ENCODE peak calls at places on chromosomes 13 and 19, in four cellular contexts. O is breast epithelium, V is HCT116, L is foreskin fibroblast. B is an unnamed sample.

GRCh38 chr19:1253514-1254080 is 5.2 kb downstream of the MIDN start:
- DNase-seq in O (no peak), V (no peak), L (no peak), B (no peak)

GRCh38 chr19:33904681-33905080 is 108.0 kb downstream of the KCTD15 start:
- DNase-seq in L (no peak), O (peak), V (no peak), B (no peak)

GRCh38 chr19:47111081-47111589 is 2.4 kb downstream of the ZC3H4 start:
- DNase-seq in O (no peak), V (no peak), L (no peak), B (no peak)

GRCh38 chr19:50409347-50409746 is 9.4 kb upstream of the SPIB start:
- DNase-seq in V (no peak), L (no peak), O (no peak), B (no peak)

GRCh38 chr19:32581704-32582164 is 744 bp downstream of the PDCD5 start:
- DNase-seq in L (peak), O (no peak), V (no peak), B (no peak)

GRCh38 chr13:73421310-73421912 is 362.6 kb downstream of the KLF5 start:
- DNase-seq in O (no peak), V (peak), L (no peak), B (no peak)

GRCh38 chr19:29380581-29380980 is 145.2 kb upstream of the VSTM2B start:
- DNase-seq in L (no peak), V (no peak), O (no peak), B (no peak)

GRCh38 chr19:49771674-49772139 is 4.9 kb downstream of the AP2A1 start:
- DNase-seq in O (no peak), L (no peak), V (no peak), B (no peak)

GRCh38 chr13:37382156-37382555 is 216.4 kb downstream of the POSTN start:
- DNase-seq in O (no peak), L (no peak), V (no peak), B (no peak)

GRCh38 chr19:39997595-39998216 is 846 bp downstream of the ZNF546 start:
- DNase-seq in L (peak), O (no peak), V (no peak), B (no peak)

GRCh38 chr19:20664917-20665781 is 3.8 kb upstream of the ZNF626 start:
- DNase-seq in L (no peak), O (no peak), V (no peak), B (no peak)

DNA sequence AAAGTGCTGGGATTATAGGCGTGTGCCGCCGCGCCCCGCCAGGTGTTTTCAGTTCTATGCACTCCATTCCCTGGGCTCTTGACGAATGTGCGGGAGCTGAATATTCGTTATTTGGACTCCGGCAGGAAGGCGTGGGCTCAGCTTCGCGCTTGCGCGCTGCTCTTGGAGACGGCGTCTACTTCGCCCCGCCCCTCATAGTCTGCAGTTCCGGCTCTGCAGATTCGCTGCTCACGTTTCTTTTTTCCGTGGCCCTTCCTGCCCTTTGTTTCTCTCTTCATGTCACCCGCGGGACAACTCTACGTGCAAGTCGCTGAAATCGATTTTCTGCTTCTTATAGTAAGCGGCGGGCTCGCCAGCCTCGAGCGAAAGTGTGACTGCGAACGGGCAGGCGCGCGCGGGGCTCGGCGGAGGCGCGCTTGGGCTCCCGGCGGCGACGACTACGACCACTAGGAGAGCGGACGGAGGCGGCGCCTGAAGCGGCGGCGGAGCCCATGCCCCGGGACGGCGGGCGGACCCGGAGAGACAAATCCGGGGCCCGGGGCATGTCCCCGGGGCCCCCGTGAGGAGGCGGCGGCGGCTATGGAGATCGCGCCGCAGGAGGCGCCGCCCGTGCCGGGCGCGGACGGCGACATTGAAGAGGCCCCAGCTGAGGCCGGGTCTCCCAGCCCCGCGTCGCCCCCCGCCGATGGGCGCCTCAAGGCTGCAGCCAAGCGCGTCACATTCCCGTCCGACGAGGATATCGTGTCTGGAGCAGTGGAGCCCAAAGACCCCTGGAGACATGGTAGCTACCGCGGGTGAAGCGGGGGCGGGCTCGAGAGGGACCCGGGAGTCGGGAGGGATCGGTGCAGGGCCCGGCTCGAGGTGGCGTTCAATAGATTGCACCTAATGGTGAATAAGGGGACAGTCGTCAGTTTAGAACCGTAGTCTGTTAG is at the start of gene PPP1R37:
- DNase-seq in O (peak), V (peak), L (peak), B (peak)
- TF ChIP-seq CTCF in O (no peak), V (no peak), L (peak), B (peak)

GRCh38 chr19:18072335-18072734 is 14.4 kb downstream of the IL12RB1 start:
- DNase-seq in O (no peak), L (no peak), V (no peak), B (no peak)

GRCh38 chr19:18070181-18070580 is 16.6 kb downstream of the IL12RB1 start:
- DNase-seq in O (no peak), V (no peak), L (no peak), B (no peak)

GRCh38 chr19:18069383-18069782 is 17.4 kb downstream of the IL12RB1 start:
- DNase-seq in L (no peak), V (no peak), O (no peak), B (no peak)

GRCh38 chr19:18065173-18065495 is 21.6 kb downstream of the IL12RB1 start:
- DNase-seq in O (no peak), V (no peak), L (no peak), B (no peak)

DNA sequence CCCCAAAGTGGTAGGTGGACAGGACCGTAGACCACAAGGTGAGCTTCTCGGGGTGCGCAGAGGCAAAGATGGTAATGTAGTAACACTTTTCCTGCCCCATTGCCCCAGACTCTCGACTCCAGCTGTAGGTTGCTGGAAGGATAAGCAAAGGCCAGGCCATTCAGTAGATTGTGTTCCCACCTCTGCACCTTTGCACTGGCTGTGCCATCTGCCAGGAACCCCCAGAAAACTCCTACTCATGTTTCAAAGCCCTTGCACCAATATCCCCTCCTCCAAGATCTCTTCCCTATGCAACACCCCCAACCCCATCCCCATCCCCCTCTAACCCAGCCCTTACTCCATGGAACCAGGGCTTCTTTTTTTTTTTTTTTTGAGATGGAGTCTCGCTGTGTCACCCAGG is 18.3 kb downstream of the IL12RB1 start:
- DNase-seq in O (no peak), V (no peak), L (no peak), B (no peak)
- H3K4me3 ChIP-seq in O (no peak), V (no peak), L (no peak), B (no peak)

GRCh38 chr19:10965398-10965797 is 4.6 kb downstream of the SMARCA4 start:
- DNase-seq in V (no peak), L (no peak), O (no peak), B (no peak)

GRCh38 chr19:10963865-10964264 is 3.0 kb downstream of the SMARCA4 start:
- DNase-seq in O (no peak), V (no peak), L (no peak), B (no peak)

GRCh38 chr19:10966809-10967208 is 6.0 kb downstream of the SMARCA4 start:
- DNase-seq in O (no peak), V (no peak), L (no peak), B (no peak)

GRCh38 chr19:10962863-10963262 is 2.0 kb downstream of the SMARCA4 start:
- DNase-seq in L (no peak), V (no peak), O (no peak), B (no peak)

GRCh38 chr19:10964903-10965302 is 4.1 kb downstream of the SMARCA4 start:
- DNase-seq in L (no peak), O (no peak), V (no peak), B (no peak)
- TF ChIP-seq CTCF in L (no peak), O (no peak), V (no peak), B (no peak)

GRCh38 chr19:5622465-5623396 is at the start of the genes SAFB and SAFB2:
- DNase-seq in V (peak), L (peak), O (peak), B (peak)

GRCh38 chr19:5623397-5624153 is 692 bp downstream of the SAFB start:
- DNase-seq in O (peak), L (no peak), V (no peak), B (no peak)

GRCh38 chr19:5624154-5624663 is 1.3 kb downstream of the SAFB start:
- DNase-seq in L (no peak), V (no peak), O (peak), B (no peak)

GRCh38 chr19:5625641-5626040 is 2.8 kb downstream of the SAFB start:
- DNase-seq in O (no peak), L (no peak), V (no peak), B (no peak)

DNA sequence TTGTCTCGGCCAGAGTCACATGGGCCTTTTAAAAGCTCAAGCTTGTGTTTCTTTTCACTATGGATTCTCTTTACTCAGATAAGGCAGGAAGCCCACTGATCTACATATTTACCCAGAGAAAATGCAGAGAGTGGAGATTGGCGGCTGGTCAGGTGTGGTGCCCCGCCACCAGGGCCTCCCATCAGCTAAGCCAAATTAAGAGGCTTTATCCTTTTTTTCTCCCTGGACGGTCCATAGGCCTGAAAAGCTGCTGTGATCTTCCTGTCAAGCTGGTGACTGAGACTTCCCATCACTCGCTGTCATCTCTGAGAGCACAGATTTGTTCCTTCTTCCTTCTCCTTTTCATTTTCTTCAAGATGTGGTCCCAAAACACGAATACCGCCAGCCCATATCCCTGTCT is 1.9 kb downstream of the SAFB start:
- DNase-seq in O (no peak), L (no peak), V (no peak), B (no peak)
- H3K4me3 ChIP-seq in O (peak), L (peak), V (peak), B (peak)

DNA sequence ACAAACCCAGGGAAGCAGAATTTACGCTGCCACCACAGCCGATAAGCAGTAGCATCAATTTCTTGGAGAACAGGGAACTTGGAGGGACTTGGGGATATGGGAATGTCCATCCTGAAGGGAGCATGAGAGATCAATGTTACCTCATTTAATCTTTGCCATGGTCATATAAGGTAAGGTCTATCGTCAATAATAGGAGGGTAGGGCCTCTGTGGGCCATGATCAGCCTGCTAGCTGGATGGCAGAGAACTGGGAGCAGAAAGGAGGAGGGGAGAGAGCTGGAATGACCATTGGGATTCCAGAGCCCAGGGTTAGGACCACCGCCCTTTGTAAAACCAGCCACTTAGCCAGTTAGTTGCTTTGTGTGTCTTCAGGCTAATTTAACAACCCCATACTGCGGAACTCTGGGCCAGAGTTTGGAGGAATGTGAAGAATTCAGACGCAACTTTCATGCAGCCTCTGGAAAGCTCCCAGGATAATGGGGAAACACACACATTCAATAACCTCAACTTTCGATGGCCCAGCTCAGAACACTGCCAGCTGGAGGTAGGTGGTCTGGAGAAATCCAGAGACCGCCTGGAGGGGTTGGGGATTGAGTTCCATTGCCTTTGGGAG is 40.3 kb downstream of the ZNF557 start:
- DNase-seq in L (no peak), O (no peak), V (no peak), B (no peak)
- TF ChIP-seq CTCF in L (no peak), O (no peak), V (no peak), B (no peak)

B was measured in HFF-Myc.